ENCODE peak calls at places on chromosomes 13 and 19, in eight cellular contexts. N is neural progenitor cell, V is tibial nerve, U is OCI-LY7, H is PC-3, L is IMR-90, P is A549, C is kidney. E is an unnamed sample. For H3K9me3, the result is how much of the 10 kb centered on the place peaks cover.

GRCh38 chr19:31261651-31262331 is 87.4 kb downstream of the TSHZ3 start:
- DNase-seq in N (no peak), V (no peak), U (no peak), H (no peak), L (peak), P (no peak), C (no peak), E (peak)

GRCh38 chr13:70723732-70724131 is 615.5 kb upstream of the KLHL1 start:
- DNase-seq in N (no peak), V (no peak), U (no peak), H (peak), L (no peak), P (peak), C (no peak), E (no peak)

GRCh38 chr19:10552596-10553053 is 8.9 kb downstream of the ATG4D start:
- DNase-seq in N (no peak), V (no peak), U (peak), H (peak), L (no peak), P (peak), C (no peak), E (no peak)

GRCh38 chr19:55146648-55147218 is 2.3 kb downstream of the TNNT1 start:
- DNase-seq in N (peak), V (no peak), U (peak), H (peak), L (no peak), P (peak), C (no peak), E (no peak)

GRCh38 chr19:45508931-45509691 is 1.8 kb downstream of the VASP start:
- DNase-seq in N (peak), V (no peak), U (peak), H (peak), L (peak), P (peak), C (peak), E (no peak)

GRCh38 chr13:98524391-98524790 is 52.5 kb downstream of the STK24 start:
- DNase-seq in N (no peak), V (no peak), U (no peak), H (no peak), L (no peak), P (no peak), C (no peak), E (no peak)

GRCh38 chr13:113412440-113412839 is 40.8 kb downstream of the ADPRHL1 start:
- DNase-seq in N (no peak), V (no peak), U (no peak), H (no peak), L (no peak), P (no peak), C (no peak), E (no peak)

GRCh38 chr13:73676550-73677040 is 457.6 kb downstream of the KLF12 start:
- DNase-seq in N (no peak), V (no peak), U (no peak), H (no peak), L (no peak), P (no peak), C (no peak), E (no peak)

GRCh38 chr19:33269016-33269415 is 33.3 kb downstream of the CEBPA start:
- DNase-seq in N (no peak), V (no peak), U (no peak), H (no peak), L (no peak), P (no peak), C (peak), E (no peak)

GRCh38 chr19:47726467-47726866 is 13.2 kb downstream of the EHD2 start:
- DNase-seq in N (no peak), V (no peak), U (no peak), H (no peak), L (peak), P (no peak), C (no peak), E (no peak)

GRCh38 chr19:57028804-57029525 is 90.8 kb upstream of the USP29 start:
- DNase-seq in N (no peak), V (no peak), U (no peak), H (no peak), L (no peak), P (no peak), C (no peak), E (no peak)

GRCh38 chr19:57027360-57027759 is 92.4 kb upstream of the USP29 start:
- DNase-seq in N (no peak), V (no peak), U (no peak), H (no peak), L (no peak), P (no peak), C (no peak), E (no peak)

GRCh38 chr19:57025491-57025890 is 94.3 kb upstream of the USP29 start:
- DNase-seq in N (no peak), V (no peak), U (no peak), H (no peak), L (no peak), P (no peak), C (no peak), E (no peak)

GRCh38 chr19:57031156-57031555 is 88.6 kb upstream of the USP29 start:
- DNase-seq in N (no peak), V (no peak), U (no peak), H (peak), L (no peak), P (no peak), C (no peak), E (no peak)

GRCh38 chr19:57026476-57026875 is 93.3 kb upstream of the USP29 start:
- DNase-seq in N (no peak), V (no peak), U (no peak), H (no peak), L (no peak), P (no peak), C (no peak), E (no peak)
- TF ChIP-seq CTCF in N (no peak), V (no peak), U (no peak), H (no peak), L (no peak), P (no peak), C (no peak), E (no peak)

GRCh38 chr19:57870225-57870624 is 18.6 kb downstream of the ZNF814 start:
- DNase-seq in N (no peak), V (no peak), U (no peak), H (no peak), L (no peak), P (no peak), C (no peak), E (no peak)
- H3K9me3 ChIP-seq in N (under half), V (half or more), U (under half), H (under half), L (half or more), P (half or more), C (under half), E (half or more)

DNA sequence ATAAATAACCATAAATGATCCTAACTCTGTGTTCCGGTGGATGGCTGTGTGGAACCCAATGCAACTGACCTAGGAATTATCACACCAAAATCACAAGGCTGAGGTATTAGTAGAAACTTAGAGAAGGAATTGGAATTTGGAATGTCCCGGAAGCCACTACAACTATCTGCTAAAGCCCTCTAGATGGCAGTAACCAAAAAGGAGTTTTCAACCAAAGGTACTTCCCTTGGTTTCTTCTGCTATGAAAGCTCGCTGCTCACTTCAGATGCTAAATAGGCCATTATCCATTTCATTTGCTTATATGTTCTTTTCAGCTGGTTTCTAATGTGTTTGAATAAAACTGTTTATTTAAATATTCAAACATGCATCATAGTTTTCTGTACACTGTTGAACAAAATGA is 1589.1 kb upstream of the SPRY2 start:
- DNase-seq in N (peak), V (no peak), U (no peak), H (peak), L (no peak), P (peak), C (no peak), E (no peak)
- TF ChIP-seq CTCF in N (peak), V (no peak), U (peak), H (peak), L (no peak), P (no peak), C (peak), E (no peak)

GRCh38 chr13:41154042-41154441 is 21.4 kb upstream of the KBTBD6 start:
- DNase-seq in N (no peak), V (no peak), U (no peak), H (no peak), L (no peak), P (no peak), C (no peak), E (no peak)

GRCh38 chr13:41145136-41145908 is 12.7 kb upstream of the KBTBD6 start:
- DNase-seq in N (no peak), V (no peak), U (no peak), H (no peak), L (peak), P (no peak), C (no peak), E (peak)

GRCh38 chr13:41152005-41152404 is 19.4 kb upstream of the KBTBD6 start:
- DNase-seq in N (no peak), V (no peak), U (no peak), H (no peak), L (no peak), P (no peak), C (no peak), E (no peak)

GRCh38 chr13:41148421-41149283 is 16.1 kb upstream of the KBTBD6 start:
- DNase-seq in N (no peak), V (no peak), U (peak), H (no peak), L (no peak), P (peak), C (no peak), E (no peak)

GRCh38 chr13:41150058-41150457 is 17.5 kb upstream of the KBTBD6 start:
- DNase-seq in N (no peak), V (no peak), U (no peak), H (no peak), L (no peak), P (no peak), C (no peak), E (no peak)
- H3K9me3 ChIP-seq in N (under half), V (under half), U (half or more), H (under half), L (under half), P (under half), C (under half), E (under half)

DNA sequence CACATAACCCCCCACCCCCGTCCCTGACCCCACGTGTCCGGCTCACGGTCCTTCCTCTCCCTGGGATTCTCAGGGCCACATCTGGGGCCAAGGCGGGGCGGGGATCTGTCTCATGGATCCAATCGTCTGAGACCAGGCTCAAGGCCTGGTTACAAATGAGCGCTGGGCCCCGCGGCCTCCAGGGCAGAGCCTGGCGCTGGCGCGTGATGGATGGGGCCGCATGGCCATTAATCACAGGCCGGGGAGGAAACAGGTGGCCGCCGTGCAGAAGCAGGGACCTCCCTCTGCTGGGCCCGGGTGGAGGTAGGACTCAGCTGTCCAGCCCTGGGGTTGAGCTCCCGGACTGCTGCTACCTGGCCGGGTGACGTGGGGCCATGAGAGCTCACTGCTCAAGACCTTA is 5.8 kb upstream of the TLE5 start:
- DNase-seq in N (no peak), V (no peak), U (no peak), H (no peak), L (no peak), P (no peak), C (peak), E (no peak)
- TF ChIP-seq CTCF in N (no peak), V (no peak), U (no peak), H (no peak), L (no peak), P (no peak), C (no peak), E (no peak)

DNA sequence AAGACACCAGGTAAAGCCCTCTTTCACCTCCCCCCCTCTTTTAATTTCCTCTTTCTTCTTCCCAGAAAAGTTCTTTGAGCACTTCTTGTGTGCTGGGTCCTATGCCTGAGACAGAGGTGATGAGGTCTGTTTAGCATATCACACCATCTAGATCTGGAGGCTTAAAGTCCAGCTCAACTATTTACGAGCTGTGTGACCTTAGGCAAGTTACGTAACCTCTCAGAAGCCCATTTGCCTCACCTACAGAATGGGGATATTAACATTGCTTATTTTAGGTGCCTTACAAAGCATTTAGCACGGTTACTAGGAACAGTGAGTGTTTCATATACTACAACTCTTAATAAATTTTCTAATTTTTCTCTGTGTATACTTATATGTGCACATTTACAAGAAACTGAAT is 47.7 kb downstream of the ADGRE1 start:
- DNase-seq in N (no peak), V (no peak), U (no peak), H (no peak), L (no peak), P (no peak), C (no peak), E (no peak)
- H3K9me3 ChIP-seq in N (under half), V (under half), U (under half), H (under half), L (under half), P (under half), C (under half), E (under half)

DNA sequence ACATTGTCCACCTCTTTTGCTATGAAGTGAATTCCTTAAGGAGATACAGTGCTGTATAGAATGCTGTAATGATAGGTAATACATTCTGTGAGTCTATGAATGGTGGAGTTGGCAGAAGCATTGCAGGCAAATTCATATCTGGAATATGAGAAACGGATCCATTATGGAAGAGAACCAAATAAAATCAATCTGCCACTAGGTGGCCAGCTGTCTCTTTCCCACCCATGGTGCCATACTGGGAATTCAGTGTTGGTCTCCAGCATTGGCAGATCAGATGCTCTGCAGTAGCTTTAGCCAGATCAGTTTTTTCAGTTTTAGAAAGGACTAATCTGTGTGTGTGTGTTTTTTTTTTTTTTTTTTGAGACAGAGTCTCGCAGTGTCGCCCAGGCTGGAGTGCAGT is 27.6 kb downstream of the DNAJC3 start:
- DNase-seq in N (no peak), V (no peak), U (no peak), H (peak), L (no peak), P (peak), C (no peak), E (no peak)
- TF ChIP-seq CTCF in N (peak), V (no peak), U (peak), H (peak), L (no peak), P (peak), C (no peak), E (peak)

GRCh38 chr19:27821418-27822018 is 1391.4 kb downstream of the UQCRFS1 start:
- DNase-seq in N (no peak), V (no peak), U (no peak), H (no peak), L (no peak), P (no peak), C (no peak), E (no peak)
- H3K9me3 ChIP-seq in N (under half), V (under half), U (under half), H (under half), L (under half), P (under half), C (under half), E (under half)